ENCODE peak calls at places on chromosomes 13 and 19, in four cellular contexts. N is fibroblast of pulmonary artery; E is activated CD4-positive, alpha-beta T cell treated with anti-CD3 and anti-CD28 coated beads, Interleukin-2, amount 10 ng/mL, durations not matched to agents 7 days and 5 days; X is stromal cell of bone marrow. P is an unnamed sample.

GRCh38 chr13:111315347-111315995 is 5.0 kb upstream of the TEX29 start:
- DNase-seq in E (no peak), N (no peak), X (no peak), P (no peak)

GRCh38 chr13:100637380-100637779 is 37.2 kb downstream of the TMTC4 start:
- DNase-seq in N (no peak), X (no peak), E (no peak), P (no peak)

GRCh38 chr13:23715762-23716235 is 145.6 kb downstream of the TNFRSF19 start:
- DNase-seq in E (no peak), X (no peak), N (no peak), P (no peak)

GRCh38 chr13:52158629-52159158 is 703 bp downstream of the NEK3 start:
- DNase-seq in X (peak), N (peak), E (no peak), P (no peak)

GRCh38 chr19:19256072-19256969 is 16.8 kb downstream of the TM6SF2 start:
- DNase-seq in N (peak), E (no peak), X (no peak), P (no peak)

GRCh38 chr19:13951799-13952153 is 533 bp upstream of the DCAF15 start:
- DNase-seq in N (no peak), X (no peak), E (no peak), P (no peak)

GRCh38 chr19:15453091-15453498 is 3.3 kb upstream of the WIZ start:
- DNase-seq in X (no peak), N (no peak), E (no peak), P (no peak)

GRCh38 chr19:4059931-4060620 is 6.6 kb downstream of the ZBTB7A start:
- DNase-seq in X (no peak), E (no peak), N (peak), P (no peak)

GRCh38 chr13:112554214-112554850 is 33.6 kb downstream of the TUBGCP3 start:
- DNase-seq in N (no peak), X (no peak), E (no peak), P (no peak)

GRCh38 chr13:75353786-75354193 is 128.2 kb downstream of the TBC1D4 start:
- DNase-seq in N (no peak), E (no peak), X (peak), P (no peak)

GRCh38 chr13:81171065-81171647 is 830.2 kb upstream of the SPRY2 start:
- DNase-seq in E (no peak), X (no peak), N (peak), P (no peak)

GRCh38 chr19:46944918-46945628 is 74.6 kb upstream of the NPAS1 start:
- DNase-seq in E (no peak), X (peak), N (peak), P (no peak)

GRCh38 chr13:113553541-113554332 is 30.8 kb upstream of the TFDP1 start:
- DNase-seq in X (no peak), N (no peak), E (peak), P (no peak)

GRCh38 chr13:108572782-108573211 is 56.6 kb upstream of the MYO16 start:
- DNase-seq in E (no peak), N (no peak), X (no peak), P (no peak)

GRCh38 chr19:15815306-15815705 is at the start of gene OR10H1:
- DNase-seq in N (no peak), X (no peak), E (no peak), P (no peak)

GRCh38 chr19:15563325-15563794 is 51.7 kb upstream of the CYP4F8 start:
- DNase-seq in X (no peak), N (no peak), E (no peak), P (no peak)

GRCh38 chr19:17281391-17282304 is at the start of gene ANKLE1:
- DNase-seq in N (peak), E (no peak), X (no peak), P (no peak)